ENCODE peak calls at places on chromosomes 2 and 18, in seven cellular contexts. J is fibroblast of gingiva; H is mucosa of gallbladder; K is KBM-7; V is AML-193; B is HEK293T; P is stimulated activated CD4-positive, alpha-beta T cell treated with anti-CD3 and anti-CD28 coated beads, Interleukin-4, amount 100 ng/mL, for 48 hours. S is an unnamed sample.

GRCh38 chr18:22606563-22607283 is 189.0 kb upstream of the CTAGE1 start:
- DNase-seq in J (no peak), H (no peak), K (no peak), V (no peak), B (no peak), P (no peak), S (no peak)

GRCh38 chr2:437772-438393 is 150.0 kb upstream of the ALKAL2 start:
- DNase-seq in J (no peak), H (peak), K (peak), V (no peak), B (no peak), P (no peak), S (peak)

GRCh38 chr2:181459646-181460045 is 2.5 kb downstream of the ITGA4 start:
- DNase-seq in J (no peak), H (no peak), K (no peak), V (no peak), B (no peak), P (no peak), S (no peak)

GRCh38 chr2:113675885-113676284 is 48.8 kb downstream of the RABL2A start:
- DNase-seq in J (no peak), H (no peak), K (no peak), V (no peak), B (no peak), P (no peak), S (no peak)

GRCh38 chr18:30450927-30451326 is 591.6 kb downstream of the DSC3 start:
- DNase-seq in J (no peak), H (no peak), K (no peak), V (no peak), B (no peak), P (no peak), S (no peak)

GRCh38 chr2:70104231-70105111 is 17.2 kb downstream of the PCBP1 start:
- DNase-seq in J (peak), H (no peak), K (peak), V (peak), B (peak), P (no peak), S (no peak)

GRCh38 chr18:78733762-78734613 is 245.6 kb upstream of the SALL3 start:
- DNase-seq in J (no peak), H (no peak), K (no peak), V (no peak), B (no peak), P (no peak), S (no peak)

GRCh38 chr18:59140287-59140885 is 702 bp downstream of the SEC11C start:
- DNase-seq in J (peak), H (peak), K (no peak), V (no peak), B (peak), P (no peak), S (peak)

GRCh38 chr2:10302479-10303173 is at the start of gene HPCAL1:
- DNase-seq in J (peak), H (peak), K (peak), V (peak), B (peak), P (peak), S (no peak)

GRCh38 chr2:192010073-192010472 is 163.2 kb upstream of the CAVIN2 start:
- DNase-seq in J (peak), H (no peak), K (no peak), V (no peak), B (no peak), P (no peak), S (no peak)

GRCh38 chr18:63697261-63697660 is 5.5 kb upstream of the SERPINB11 start:
- DNase-seq in J (no peak), H (no peak), K (no peak), V (no peak), B (no peak), P (no peak), S (no peak)

GRCh38 chr2:66070717-66071602 is 364.0 kb upstream of the MEIS1 start:
- DNase-seq in J (no peak), H (no peak), K (no peak), V (no peak), B (peak), P (no peak), S (peak)

GRCh38 chr2:128901572-128902391 is 583.1 kb upstream of the HS6ST1 start:
- DNase-seq in J (no peak), H (no peak), K (no peak), V (no peak), B (no peak), P (no peak), S (no peak)

GRCh38 chr2:191228333-191228732 is 16.9 kb upstream of the MYO1B start:
- DNase-seq in J (no peak), H (no peak), K (no peak), V (no peak), B (no peak), P (no peak), S (no peak)

GRCh38 chr2:25294573-25295462 is 46.9 kb downstream of the DNMT3A start:
- DNase-seq in J (no peak), H (peak), K (peak), V (peak), B (peak), P (peak), S (peak)

GRCh38 chr2:45763797-45764196 is 112.3 kb downstream of the PRKCE start:
- DNase-seq in J (no peak), H (no peak), K (no peak), V (no peak), B (no peak), P (no peak), S (no peak)

GRCh38 chr2:187654535-187654934 is 100.3 kb upstream of the TFPI start:
- DNase-seq in J (no peak), H (no peak), K (no peak), V (no peak), B (no peak), P (no peak), S (no peak)

GRCh38 chr2:150587547-150588209 is 100.2 kb upstream of the RND3 start:
- DNase-seq in J (peak), H (no peak), K (no peak), V (no peak), B (peak), P (no peak), S (no peak)

GRCh38 chr2:38666578-38666926 is 638 bp downstream of the GALM start:
- DNase-seq in J (no peak), H (peak), K (no peak), V (peak), B (no peak), P (no peak), S (no peak)

GRCh38 chr2:96928277-96928781 is 58.1 kb downstream of the FAM178B start:
- DNase-seq in J (no peak), H (no peak), K (no peak), V (no peak), B (peak), P (no peak), S (no peak)

GRCh38 chr2:148719941-148720436 is 75.4 kb downstream of the EPC2 start:
- DNase-seq in J (no peak), H (no peak), K (no peak), V (no peak), B (no peak), P (no peak), S (no peak)

GRCh38 chr18:38847326-38847725 is 1281.7 kb upstream of the CELF4 start:
- DNase-seq in J (no peak), H (no peak), K (no peak), V (no peak), B (no peak), P (no peak), S (no peak)

GRCh38 chr18:55850904-55851303 is 262.9 kb upstream of the TCF4 start:
- DNase-seq in J (no peak), H (no peak), K (no peak), V (no peak), B (no peak), P (no peak), S (no peak)

GRCh38 chr2:141063410-141063809 is 1067.4 kb downstream of the LRP1B start:
- DNase-seq in J (no peak), H (no peak), K (no peak), V (no peak), B (no peak), P (no peak), S (no peak)

GRCh38 chr2:99928472-99929053 is 213.8 kb downstream of the AFF3 start:
- DNase-seq in J (no peak), H (no peak), K (no peak), V (no peak), B (no peak), P (no peak), S (no peak)

GRCh38 chr2:201171259-201171814 is 11.6 kb upstream of the CASP10 start:
- DNase-seq in J (peak), H (no peak), K (no peak), V (no peak), B (no peak), P (no peak), S (no peak)

GRCh38 chr2:219057709-219058540 is 2.8 kb downstream of the IHH start:
- DNase-seq in J (peak), H (peak), K (peak), V (peak), B (peak), P (peak), S (peak)

GRCh38 chr18:5425721-5426120 is 118.1 kb downstream of the EPB41L3 start:
- DNase-seq in J (no peak), H (no peak), K (no peak), V (no peak), B (no peak), P (no peak), S (no peak)

GRCh38 chr2:222736301-222736700 is 64.8 kb downstream of the MOGAT1 start:
- DNase-seq in J (peak), H (no peak), K (no peak), V (no peak), B (no peak), P (no peak), S (no peak)

S was measured in DMS79.